ENCODE peak calls at places on chromosome 11, in five cellular contexts. M is fibroblast of pulmonary artery, D is Calu3, A is RWPE1, C is uterus. X is an unnamed sample.

GRCh38 chr11:76233196-76233921 is 27.1 kb upstream of the WNT11 start:
- DNase-seq in M (no peak), D (no peak), A (no peak), C (no peak), X (no peak)

GRCh38 chr11:32374261-32374711 is 61.1 kb downstream of the WT1 start:
- DNase-seq in A (no peak), C (peak; percentile 51), D (peak; percentile 25), M (peak; percentile 49), X (peak; percentile 67)

GRCh38 chr11:12686246-12687060 is 12.2 kb downstream of the TEAD1 start:
- DNase-seq in D (no peak), C (no peak), M (no peak), A (no peak), X (no peak)

GRCh38 chr11:9982796-9983579 is 311.0 kb downstream of the SBF2 start:
- DNase-seq in D (peak; percentile 39), M (peak; percentile 42), A (no peak), C (no peak), X (peak; percentile 80)

GRCh38 chr11:125410091-125410490 is 86.0 kb downstream of the FEZ1 start:
- DNase-seq in D (no peak), C (no peak), M (no peak), A (no peak), X (peak; percentile 36)

GRCh38 chr11:66981976-66982578 is 7.0 kb downstream of the C11orf86 start:
- DNase-seq in D (peak; percentile 92), A (peak; percentile 67), M (peak; percentile 90), C (peak; percentile 63), X (peak; percentile 98)

GRCh38 chr11:1207451-1208360 is 15.2 kb upstream of the MUC5B start:
- DNase-seq in C (no peak), M (no peak), A (no peak), D (no peak), X (no peak)

GRCh38 chr11:12812849-12813248 is 138.6 kb downstream of the TEAD1 start:
- DNase-seq in A (no peak), C (no peak), M (no peak), D (no peak), X (no peak)

GRCh38 chr11:60835472-60835871 is 6.4 kb upstream of the CCDC86 start:
- DNase-seq in D (no peak), A (no peak), M (peak; percentile 60), C (no peak), X (no peak)

GRCh38 chr11:88338223-88338661 is 706 bp upstream of the CTSC start:
- DNase-seq in A (peak; percentile 70), M (peak; percentile 90), C (peak; percentile 48), D (peak; percentile 48), X (peak; percentile 94)

GRCh38 chr11:74255741-74256369 is 55.6 kb downstream of the P4HA3 start:
- DNase-seq in M (peak; percentile 78), D (peak; percentile 37), C (peak; percentile 39), A (peak; percentile 79), X (peak; percentile 79)

GRCh38 chr11:94767701-94768601 is at the start of gene AMOTL1:
- DNase-seq in D (peak; percentile 81), C (peak; percentile 87), A (peak; percentile 68), M (peak; percentile 86), X (peak; percentile 83)

GRCh38 chr11:76291576-76292526 is 85.5 kb upstream of the WNT11 start:
- DNase-seq in C (no peak), M (no peak), A (no peak), D (peak; percentile 62), X (no peak)

GRCh38 chr11:1202154-1202775 is 20.6 kb upstream of the MUC5B start:
- DNase-seq in D (no peak), A (no peak), M (no peak), C (peak; percentile 2), X (no peak)

GRCh38 chr11:65431452-65432132 is 9.0 kb downstream of the NEAT1 start:
- DNase-seq in A (no peak), M (peak; percentile 68), D (no peak), C (no peak), X (peak; percentile 29)

GRCh38 chr11:8523396-8523795 is 70.6 kb downstream of the STK33 start:
- DNase-seq in C (no peak), A (no peak), M (no peak), D (no peak), X (no peak)

GRCh38 chr11:65102142-65103095 is 6.4 kb downstream of the VPS51 start:
- DNase-seq in C (no peak), A (no peak), D (no peak), M (peak; percentile 40), X (no peak)

GRCh38 chr11:111514216-111515031 is at the start of gene HOATZ:
- DNase-seq in C (no peak), M (no peak), A (no peak), D (no peak), X (no peak)

GRCh38 chr11:112012877-112013276 is 12.3 kb upstream of the DLAT start:
- DNase-seq in A (peak; percentile 22), C (no peak), D (no peak), M (peak; percentile 69), X (peak; percentile 76)

GRCh38 chr11:32187106-32187505 is 96.2 kb downstream of the RCN1 start:
- DNase-seq in D (no peak), C (no peak), M (no peak), A (no peak), X (no peak)

GRCh38 chr11:94132152-94132558 is 3.5 kb downstream of the PANX1 start:
- DNase-seq in M (peak; percentile 86), C (peak; percentile 34), A (peak; percentile 37), D (no peak), X (peak; percentile 93)

GRCh38 chr11:1055990-1056771 is 18.5 kb upstream of the MUC2 start:
- DNase-seq in D (no peak), M (no peak), A (no peak), C (no peak), X (no peak)

GRCh38 chr11:198236-198806 is 5.4 kb downstream of the SCGB1C1 start:
- DNase-seq in D (no peak), M (no peak), A (no peak), C (no peak), X (no peak)

GRCh38 chr11:117390743-117391142 is 63.1 kb downstream of the CEP164 start:
- DNase-seq in A (no peak), M (no peak), D (no peak), C (no peak), X (no peak)

GRCh38 chr11:1197886-1198765 is 24.7 kb upstream of the MUC5B start:
- DNase-seq in D (no peak), C (peak; percentile 10), A (no peak), M (no peak), X (no peak)

GRCh38 chr11:31802990-31803812 is 7.9 kb downstream of the PAX6 start:
- DNase-seq in A (no peak), M (no peak), C (no peak), D (no peak), X (no peak)

GRCh38 chr11:24574461-24574860 is 77.6 kb downstream of the LUZP2 start:
- DNase-seq in D (no peak), C (no peak), A (no peak), M (peak; percentile 52), X (no peak)

GRCh38 chr11:56624661-56625110 is 10.0 kb upstream of the OR5M1 start:
- DNase-seq in C (no peak), D (peak; percentile 51), M (peak; percentile 33), A (peak; percentile 72), X (peak; percentile 77)

GRCh38 chr11:10632483-10632882 is 61.1 kb downstream of the IRAG1 start:
- DNase-seq in C (no peak), A (no peak), D (no peak), M (no peak), X (no peak)

GRCh38 chr11:6452219-6452618 is 11.4 kb upstream of the HPX start:
- DNase-seq in A (no peak), C (no peak), M (no peak), D (no peak), X (no peak)

GRCh38 chr11:13343931-13344717 is 66.5 kb downstream of the BMAL1 start:
- DNase-seq in C (peak; percentile 74), D (peak; percentile 75), M (peak; percentile 85), A (peak; percentile 66), X (peak; percentile 86)

GRCh38 chr11:64790205-64791095 is 12.1 kb upstream of the SF1 start:
- DNase-seq in C (no peak), D (no peak), M (no peak), A (no peak), X (no peak)

GRCh38 chr11:6129011-6129410 is 21.5 kb downstream of the OR56B4 start:
- DNase-seq in A (no peak), D (no peak), C (no peak), M (no peak), X (no peak)

GRCh38 chr11:104678408-104678807 is 219.9 kb downstream of the CASP12 start:
- DNase-seq in D (no peak), C (no peak), M (no peak), A (no peak), X (no peak)

GRCh38 chr11:128508785-128509518 is 78.4 kb downstream of the ETS1 start:
- DNase-seq in C (no peak), D (no peak), M (no peak), A (no peak), X (peak; percentile 54)

GRCh38 chr11:114354076-114354475 is 46.2 kb downstream of the C11orf71 start:
- DNase-seq in D (peak; percentile 24), A (peak; percentile 86), C (no peak), M (peak; percentile 87), X (peak; percentile 92)

GRCh38 chr11:121082219-121082618 is 18.8 kb upstream of the TECTA start:
- DNase-seq in M (no peak), D (no peak), A (no peak), C (no peak), X (no peak)
- TF ChIP-seq CTCF in M (no peak), D (no peak), A (no peak), C (no peak), X (no peak)

GRCh38 chr11:118449316-118449918 is 13.1 kb downstream of the KMT2A start:
- DNase-seq in M (no peak), A (no peak), C (no peak), D (no peak), X (no peak)
- TF ChIP-seq CTCF in M (no peak), A (no peak), C (no peak), D (no peak), X (no peak)

GRCh38 chr11:69444381-69445130 is 36.9 kb upstream of the LINC01488 start:
- DNase-seq in D (peak; percentile 53), M (peak; percentile 96), C (peak; percentile 75), A (peak; percentile 79), X (peak; percentile 91)
- TF ChIP-seq CTCF in D (no peak), M (peak; percentile 36), C (no peak), A (no peak), X (peak; percentile 14)

DNA sequence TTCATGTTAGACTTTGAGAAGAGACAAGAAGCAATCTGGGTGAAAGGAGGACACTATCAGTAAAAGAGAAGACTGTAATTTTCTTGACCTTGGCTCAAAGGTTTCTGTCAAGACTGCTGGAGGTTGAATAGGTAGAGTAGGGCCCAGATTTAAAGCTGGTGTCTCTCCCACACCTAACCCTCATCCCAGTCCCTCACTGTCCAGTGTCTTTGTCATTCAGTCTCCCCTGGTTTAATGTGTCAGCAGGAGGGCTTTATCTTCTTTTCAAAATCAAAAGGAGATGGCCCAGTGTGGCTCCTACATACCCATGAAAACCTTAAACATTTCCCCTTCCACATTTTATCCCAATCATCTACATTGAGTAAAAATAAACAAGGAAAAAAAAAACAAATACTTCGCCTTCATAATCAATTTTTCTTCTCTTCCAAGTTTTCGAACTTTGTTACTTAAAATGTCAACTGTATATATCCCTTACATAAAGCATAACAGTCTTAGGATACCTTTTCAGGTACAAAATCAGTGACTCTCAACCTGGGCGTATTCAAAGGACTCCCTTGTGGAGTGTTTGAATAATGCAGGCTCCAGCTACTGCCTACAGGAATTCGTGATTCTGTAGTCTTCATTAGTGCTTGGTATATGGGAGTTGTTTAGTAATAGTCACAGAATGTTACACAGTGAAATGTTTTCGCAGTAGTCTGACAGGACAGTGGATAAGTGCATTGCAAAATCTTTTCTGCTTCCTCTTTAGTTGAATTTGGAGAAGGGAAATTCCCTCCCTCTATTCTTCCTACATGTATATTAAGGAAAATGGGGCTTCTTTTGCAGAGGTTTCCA is 87.2 kb downstream of the FAT3 start:
- DNase-seq in A (no peak), C (no peak), M (peak; percentile 52), D (no peak), X (peak; percentile 59)
- TF ChIP-seq CTCF in A (no peak), C (no peak), M (no peak), D (no peak), X (no peak)

X was measured in MCF 10A.